ENCODE peak calls at places on chromosome 7, in seven cellular contexts. T is posterior vena cava, M is thoracic aorta, F is pons, C is left ventricle myocardium superior, O is sciatic nerve, A is tibial artery. E is an unnamed sample.
A peak's percentile ranks its signal among the peaks of the same experiment; 100 is the strongest.

GRCh38 chr7:138460176-138460648 is at the start of gene TRIM24:
- DNase-seq in O (peak; percentile 97), A (no peak), C (peak; percentile 99), M (peak; percentile 84), F (no peak), T (no peak), E (peak; percentile 95)

GRCh38 chr7:138974675-138975237 is 6.4 kb downstream of the KIAA1549 start:
- DNase-seq in A (no peak), F (no peak), M (no peak), O (no peak), C (no peak), T (no peak), E (no peak)

GRCh38 chr7:68929712-68930395 is 668.4 kb upstream of the AUTS2 start:
- DNase-seq in O (no peak), A (no peak), F (no peak), C (no peak), M (no peak), T (no peak), E (no peak)

GRCh38 chr7:29843106-29843505 is 36.8 kb downstream of the WIPF3 start:
- DNase-seq in F (no peak), A (no peak), M (no peak), T (no peak), C (no peak), O (no peak), E (peak; percentile 43)

GRCh38 chr7:142939226-142939910 is at the start of gene LLCFC1:
- DNase-seq in A (no peak), F (no peak), O (no peak), T (no peak), M (no peak), C (no peak), E (no peak)

GRCh38 chr7:36658603-36659516 is 65.4 kb downstream of the AOAH start:
- DNase-seq in A (no peak), C (no peak), M (no peak), O (no peak), F (peak; percentile 61), T (no peak), E (no peak)

GRCh38 chr7:96052860-96053452 is 268.9 kb downstream of the SLC25A13 start:
- DNase-seq in T (no peak), A (no peak), F (no peak), O (no peak), C (no peak), M (no peak), E (no peak)

GRCh38 chr7:102436123-102436522 is 2.7 kb downstream of the ORAI2 start:
- DNase-seq in C (no peak), M (no peak), O (no peak), T (no peak), F (no peak), A (no peak), E (no peak)

GRCh38 chr7:148722340-148723165 is 23.9 kb downstream of the CUL1 start:
- DNase-seq in F (peak; percentile 14), O (no peak), C (peak; percentile 40), A (no peak), T (no peak), M (no peak), E (no peak)

GRCh38 chr7:88280801-88281200 is 25.9 kb downstream of the STEAP4 start:
- DNase-seq in A (no peak), M (no peak), T (no peak), F (no peak), C (no peak), O (no peak), E (no peak)

GRCh38 chr7:39341083-39341482 is 225.1 kb upstream of the YAE1 start:
- DNase-seq in F (no peak), C (no peak), O (no peak), T (no peak), M (no peak), A (no peak), E (no peak)

E was measured in lower leg skin.